ENCODE peak calls at places on chromosome 14, in eight cellular contexts. One of them, this sample, is unnamed. For H3K27me3, the result is how much of the 10 kb centered on the place peaks cover.

GRCh38 chr14:81986005-81986404 is 452.4 kb upstream of the SEL1L start:
- DNase-seq in left lung: no peak
- DNase-seq in uterus: no peak
- DNase-seq in heart left ventricle: no peak
- DNase-seq in SJSA1: no peak
- DNase-seq in adrenal gland: no peak
- DNase-seq in fibroblast of lung: no peak
- DNase-seq in stomach: no peak
- DNase-seq in this sample: no peak

GRCh38 chr14:58356268-58356667 is 39.5 kb upstream of the TOMM20L start:
- DNase-seq in left lung: no peak
- DNase-seq in uterus: no peak
- DNase-seq in heart left ventricle: no peak
- DNase-seq in SJSA1: no peak
- DNase-seq in adrenal gland: no peak
- DNase-seq in fibroblast of lung: no peak
- DNase-seq in stomach: no peak
- DNase-seq in this sample: no peak

GRCh38 chr14:52834440-52834842 is 43.0 kb upstream of the GNPNAT1 start:
- DNase-seq in left lung: no peak
- DNase-seq in uterus: no peak
- DNase-seq in heart left ventricle: no peak
- DNase-seq in SJSA1: no peak
- DNase-seq in adrenal gland: no peak
- DNase-seq in fibroblast of lung: peak
- DNase-seq in stomach: no peak
- DNase-seq in this sample: no peak

GRCh38 chr14:77659822-77660221 is 43.4 kb upstream of the SPTLC2 start:
- DNase-seq in left lung: no peak
- DNase-seq in uterus: no peak
- DNase-seq in heart left ventricle: no peak
- DNase-seq in SJSA1: no peak
- DNase-seq in adrenal gland: no peak
- DNase-seq in fibroblast of lung: no peak
- DNase-seq in stomach: no peak
- DNase-seq in this sample: no peak

GRCh38 chr14:101755591-101756324 is 5.8 kb upstream of the PPP2R5C start:
- DNase-seq in left lung: no peak
- DNase-seq in uterus: no peak
- DNase-seq in heart left ventricle: no peak
- DNase-seq in SJSA1: no peak
- DNase-seq in adrenal gland: no peak
- DNase-seq in fibroblast of lung: no peak
- DNase-seq in stomach: no peak
- DNase-seq in this sample: peak

GRCh38 chr14:72033331-72033730 is 101.1 kb downstream of the RGS6 start:
- DNase-seq in left lung: no peak
- DNase-seq in uterus: no peak
- DNase-seq in heart left ventricle: no peak
- DNase-seq in SJSA1: no peak
- DNase-seq in adrenal gland: no peak
- DNase-seq in fibroblast of lung: no peak
- DNase-seq in stomach: no peak
- DNase-seq in this sample: no peak

GRCh38 chr14:59463773-59464650 is 1.2 kb downstream of the GPR135 start:
- DNase-seq in left lung: no peak
- DNase-seq in uterus: no peak
- DNase-seq in heart left ventricle: peak
- DNase-seq in SJSA1: no peak
- DNase-seq in adrenal gland: no peak
- DNase-seq in fibroblast of lung: peak
- DNase-seq in stomach: no peak
- DNase-seq in this sample: peak

GRCh38 chr14:91311284-91311662 is 66.8 kb upstream of the GPR68 start:
- DNase-seq in left lung: no peak
- DNase-seq in uterus: no peak
- DNase-seq in heart left ventricle: no peak
- DNase-seq in SJSA1: no peak
- DNase-seq in adrenal gland: no peak
- DNase-seq in fibroblast of lung: no peak
- DNase-seq in stomach: no peak
- DNase-seq in this sample: peak

GRCh38 chr14:62181591-62181990 is 419.4 kb downstream of the SNAPC1 start:
- DNase-seq in left lung: no peak
- DNase-seq in uterus: no peak
- DNase-seq in heart left ventricle: no peak
- DNase-seq in SJSA1: no peak
- DNase-seq in adrenal gland: no peak
- DNase-seq in fibroblast of lung: peak
- DNase-seq in stomach: no peak
- DNase-seq in this sample: no peak

GRCh38 chr14:49505026-49505766 is 81.0 kb downstream of the RPS29 start:
- DNase-seq in left lung: no peak
- DNase-seq in uterus: no peak
- DNase-seq in heart left ventricle: no peak
- DNase-seq in SJSA1: no peak
- DNase-seq in adrenal gland: no peak
- DNase-seq in fibroblast of lung: peak
- DNase-seq in stomach: no peak
- DNase-seq in this sample: no peak

GRCh38 chr14:88986146-88986841 is 161.8 kb downstream of the TTC8 start:
- DNase-seq in left lung: no peak
- DNase-seq in uterus: no peak
- DNase-seq in heart left ventricle: no peak
- DNase-seq in SJSA1: peak
- DNase-seq in adrenal gland: peak
- DNase-seq in fibroblast of lung: peak
- DNase-seq in stomach: no peak
- DNase-seq in this sample: no peak

GRCh38 chr14:68795602-68796417 is 2.9 kb upstream of the ZFP36L1 start:
- DNase-seq in left lung: peak
- DNase-seq in uterus: peak
- DNase-seq in heart left ventricle: peak
- DNase-seq in SJSA1: peak
- DNase-seq in adrenal gland: peak
- DNase-seq in fibroblast of lung: peak
- DNase-seq in stomach: peak
- DNase-seq in this sample: peak

GRCh38 chr14:61544448-61545202 is 150.7 kb upstream of the HIF1A start:
- DNase-seq in left lung: no peak
- DNase-seq in uterus: no peak
- DNase-seq in heart left ventricle: no peak
- DNase-seq in SJSA1: no peak
- DNase-seq in adrenal gland: no peak
- DNase-seq in fibroblast of lung: no peak
- DNase-seq in stomach: no peak
- DNase-seq in this sample: no peak

GRCh38 chr14:31933716-31934115 is 143.4 kb upstream of the ARHGAP5 start:
- DNase-seq in left lung: no peak
- DNase-seq in uterus: no peak
- DNase-seq in heart left ventricle: no peak
- DNase-seq in SJSA1: no peak
- DNase-seq in adrenal gland: no peak
- DNase-seq in fibroblast of lung: peak
- DNase-seq in stomach: no peak
- DNase-seq in this sample: no peak

GRCh38 chr14:32561520-32561919 is 232.4 kb downstream of the AKAP6 start:
- DNase-seq in left lung: no peak
- DNase-seq in uterus: no peak
- DNase-seq in heart left ventricle: no peak
- DNase-seq in SJSA1: peak
- DNase-seq in adrenal gland: peak
- DNase-seq in fibroblast of lung: peak
- DNase-seq in stomach: no peak
- DNase-seq in this sample: no peak

GRCh38 chr14:57189070-57189469 is 79.6 kb downstream of the EXOC5 start:
- DNase-seq in left lung: no peak
- DNase-seq in uterus: no peak
- DNase-seq in heart left ventricle: no peak
- DNase-seq in SJSA1: no peak
- DNase-seq in adrenal gland: no peak
- DNase-seq in fibroblast of lung: peak
- DNase-seq in stomach: no peak
- DNase-seq in this sample: no peak

GRCh38 chr14:61477845-61478438 is 156.6 kb downstream of the PRKCH start:
- DNase-seq in left lung: peak
- DNase-seq in uterus: peak
- DNase-seq in heart left ventricle: peak
- DNase-seq in SJSA1: no peak
- DNase-seq in adrenal gland: peak
- DNase-seq in fibroblast of lung: peak
- DNase-seq in stomach: peak
- DNase-seq in this sample: peak

GRCh38 chr14:37665951-37666350 is 70.5 kb downstream of the TTC6 start:
- DNase-seq in left lung: no peak
- DNase-seq in uterus: no peak
- DNase-seq in heart left ventricle: no peak
- DNase-seq in SJSA1: no peak
- DNase-seq in adrenal gland: no peak
- DNase-seq in fibroblast of lung: no peak
- DNase-seq in stomach: no peak
- DNase-seq in this sample: no peak

GRCh38 chr14:37709419-37710195 is 114.2 kb downstream of the TTC6 start:
- DNase-seq in left lung: no peak
- DNase-seq in uterus: no peak
- DNase-seq in heart left ventricle: no peak
- DNase-seq in SJSA1: no peak
- DNase-seq in adrenal gland: no peak
- DNase-seq in fibroblast of lung: peak
- DNase-seq in stomach: no peak
- DNase-seq in this sample: no peak

GRCh38 chr14:50560929-50561280 is 960 bp downstream of the ATL1 start:
- DNase-seq in left lung: peak
- DNase-seq in uterus: peak
- DNase-seq in heart left ventricle: peak
- DNase-seq in SJSA1: peak
- DNase-seq in adrenal gland: peak
- DNase-seq in fibroblast of lung: peak
- DNase-seq in stomach: peak
- DNase-seq in this sample: peak

GRCh38 chr14:34052658-34053014 is 101.8 kb upstream of the EGLN3 start:
- DNase-seq in left lung: no peak
- DNase-seq in uterus: no peak
- DNase-seq in heart left ventricle: no peak
- DNase-seq in SJSA1: peak
- DNase-seq in adrenal gland: no peak
- DNase-seq in fibroblast of lung: peak
- DNase-seq in stomach: peak
- DNase-seq in this sample: no peak

GRCh38 chr14:92322516-92322915 is 449 bp upstream of the SLC24A4 start:
- DNase-seq in left lung: no peak
- DNase-seq in uterus: no peak
- DNase-seq in heart left ventricle: no peak
- DNase-seq in SJSA1: no peak
- DNase-seq in adrenal gland: no peak
- DNase-seq in fibroblast of lung: no peak
- DNase-seq in stomach: no peak
- DNase-seq in this sample: no peak
- H3K27me3 ChIP-seq in left lung: half or more
- H3K27me3 ChIP-seq in uterus: under half
- H3K27me3 ChIP-seq in heart left ventricle: half or more
- H3K27me3 ChIP-seq in SJSA1: under half
- H3K27me3 ChIP-seq in adrenal gland: under half
- H3K27me3 ChIP-seq in fibroblast of lung: under half
- H3K27me3 ChIP-seq in stomach: under half
- H3K27me3 ChIP-seq in this sample: under half

DNA sequence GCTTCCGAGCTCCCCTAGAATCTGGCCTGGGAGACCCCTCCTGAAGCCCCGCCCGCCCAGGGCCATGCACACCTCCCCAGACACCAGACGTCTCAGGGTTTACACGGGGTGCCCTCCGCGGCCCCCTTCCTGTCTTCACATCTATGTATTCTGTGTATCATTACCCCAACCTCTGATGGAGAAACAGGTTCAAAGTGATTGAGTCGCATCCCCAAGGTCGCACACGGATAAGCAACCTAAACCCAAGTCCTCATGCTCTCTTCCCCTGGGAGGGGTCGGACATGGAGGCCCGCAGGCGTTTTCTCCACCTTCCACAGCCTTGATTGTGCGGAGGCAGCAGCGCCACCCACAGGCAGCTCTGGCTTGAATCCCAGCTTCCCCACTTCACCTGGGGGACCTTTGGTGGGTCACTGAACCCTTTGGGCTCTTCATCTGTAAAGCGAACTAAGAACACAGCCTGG is 237.3 kb downstream of the BCL11B start:
- DNase-seq in left lung: no peak
- DNase-seq in uterus: no peak
- DNase-seq in heart left ventricle: no peak
- DNase-seq in SJSA1: no peak
- DNase-seq in adrenal gland: no peak
- DNase-seq in fibroblast of lung: no peak
- DNase-seq in stomach: no peak
- DNase-seq in this sample: no peak
- H3K4me3 ChIP-seq in left lung: no peak
- H3K4me3 ChIP-seq in uterus: no peak
- H3K4me3 ChIP-seq in heart left ventricle: no peak
- H3K4me3 ChIP-seq in SJSA1: no peak
- H3K4me3 ChIP-seq in adrenal gland: no peak
- H3K4me3 ChIP-seq in fibroblast of lung: no peak
- H3K4me3 ChIP-seq in stomach: no peak
- H3K4me3 ChIP-seq in this sample: no peak

GRCh38 chr14:21070610-21071224 is 613 bp downstream of the ARHGEF40 start:
- DNase-seq in left lung: no peak
- DNase-seq in uterus: peak
- DNase-seq in heart left ventricle: peak
- DNase-seq in SJSA1: peak
- DNase-seq in adrenal gland: peak
- DNase-seq in fibroblast of lung: peak
- DNase-seq in stomach: no peak
- DNase-seq in this sample: peak
- H3K27me3 ChIP-seq in left lung: under half
- H3K27me3 ChIP-seq in uterus: under half
- H3K27me3 ChIP-seq in heart left ventricle: under half
- H3K27me3 ChIP-seq in SJSA1: under half
- H3K27me3 ChIP-seq in adrenal gland: under half
- H3K27me3 ChIP-seq in fibroblast of lung: under half
- H3K27me3 ChIP-seq in stomach: under half
- H3K27me3 ChIP-seq in this sample: under half

DNA sequence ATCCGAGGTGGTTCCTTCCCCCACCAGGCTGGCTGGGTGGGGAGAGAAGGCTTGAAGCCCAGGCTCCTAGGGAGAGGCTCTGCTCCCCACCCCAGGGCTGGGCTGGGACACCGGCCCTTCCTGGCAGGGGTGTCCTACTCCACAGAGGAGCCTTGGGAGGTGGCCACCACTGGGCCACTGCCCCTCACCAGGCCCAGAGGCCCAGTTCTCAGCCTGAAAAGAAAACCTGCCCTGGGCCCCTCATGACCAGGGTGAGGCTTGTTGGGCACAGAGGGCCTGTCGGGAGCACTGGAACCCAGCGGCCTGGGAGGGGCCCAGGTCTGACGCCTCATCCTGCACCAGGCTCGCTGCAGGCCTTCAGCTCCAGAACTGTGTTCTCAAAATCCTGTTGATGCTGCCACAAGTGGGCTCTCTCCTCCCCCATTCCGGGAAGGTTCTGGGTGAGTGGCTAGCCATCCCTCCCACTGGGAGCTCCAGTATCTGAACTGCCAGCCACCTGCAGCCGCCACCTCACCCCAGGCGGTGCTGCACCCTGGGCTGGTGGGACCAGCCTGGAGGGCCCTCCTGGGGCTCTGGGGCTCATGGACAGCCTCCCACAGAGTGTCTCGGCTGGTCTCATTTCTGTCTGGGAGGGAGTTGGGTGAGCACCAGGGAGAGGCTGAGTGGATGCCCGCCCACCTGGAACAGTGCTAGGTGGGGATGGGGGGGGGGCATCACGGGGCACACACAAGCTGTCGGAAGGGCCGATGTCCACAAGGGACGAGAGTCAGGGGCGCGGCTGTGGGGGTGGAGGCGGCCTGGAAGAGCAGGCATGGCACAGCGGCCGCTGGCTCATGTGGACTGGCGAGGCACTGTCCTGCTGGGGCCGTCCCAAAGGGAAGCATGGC is 11.8 kb downstream of the BAG5 start:
- DNase-seq in left lung: no peak
- DNase-seq in uterus: peak
- DNase-seq in heart left ventricle: peak
- DNase-seq in SJSA1: no peak
- DNase-seq in adrenal gland: peak
- DNase-seq in fibroblast of lung: no peak
- DNase-seq in stomach: no peak
- DNase-seq in this sample: peak
- H3K4me3 ChIP-seq in left lung: peak
- H3K4me3 ChIP-seq in uterus: no peak
- H3K4me3 ChIP-seq in heart left ventricle: peak
- H3K4me3 ChIP-seq in SJSA1: no peak
- H3K4me3 ChIP-seq in adrenal gland: no peak
- H3K4me3 ChIP-seq in fibroblast of lung: no peak
- H3K4me3 ChIP-seq in stomach: no peak
- H3K4me3 ChIP-seq in this sample: no peak

This sample was measured in spleen.